ENCODE peak calls at places on chromosome X, in seven cellular contexts. O is OCI-M1; I is WTC11; K is AG08395; J is stimulated activated naive CD8-positive, alpha-beta T cell treated with anti-CD3 and anti-CD28 coated beads, Interleukin-15, amount 100 ng/mL, for 72 hours; D is activated CD4-positive, alpha-beta T cell treated with anti-CD3 and anti-CD28 coated beads, Interleukin-2, amount 50 U/mL, for 1 hour; L is CD14-positive monocyte. W is an unnamed sample.
A peak's percentile ranks its signal among the peaks of the same experiment; 100 is the strongest.

GRCh38 chrX:55379396-55379795 is 72.5 kb upstream of the MAGEH1 start:
- DNase-seq in O (no peak), I (no peak), K (no peak), J (no peak), D (no peak), L (no peak), W (no peak)

GRCh38 chrX:121987163-121987562 is 939.8 kb downstream of the GLUD2 start:
- DNase-seq in O (peak; percentile 0), I (no peak), K (peak; percentile 35), J (no peak), D (no peak), L (no peak), W (no peak)

GRCh38 chrX:118338930-118339329 is 7.0 kb upstream of the WDR44 start:
- DNase-seq in O (no peak), I (no peak), K (no peak), J (no peak), D (no peak), L (no peak), W (no peak)

GRCh38 chrX:70826715-70827114 is 81.8 kb downstream of the TEX11 start:
- DNase-seq in O (no peak), I (no peak), K (no peak), J (no peak), D (no peak), L (no peak), W (no peak)

GRCh38 chrX:136856527-136856926 is 24.0 kb downstream of the RBMX start:
- DNase-seq in O (no peak), I (no peak), K (no peak), J (no peak), D (no peak), L (peak; percentile 40), W (no peak)

GRCh38 chrX:106952988-106953387 is 32.8 kb downstream of the CLDN2 start:
- DNase-seq in O (peak; percentile 16), I (no peak), K (peak; percentile 25), J (no peak), D (no peak), L (no peak), W (peak; percentile 3)

GRCh38 chrX:119477812-119478232 is 9.6 kb downstream of the SLC25A5 start:
- DNase-seq in O (peak; percentile 80), I (no peak), K (peak; percentile 49), J (no peak), D (no peak), L (no peak), W (peak; percentile 85)

GRCh38 chrX:134634691-134635090 is 23.6 kb downstream of the PLAC1 start:
- DNase-seq in O (peak; percentile 2), I (no peak), K (no peak), J (no peak), D (no peak), L (no peak), W (peak; percentile 43)

GRCh38 chrX:36908801-36909403 is 99.3 kb upstream of the FAM47C start:
- DNase-seq in O (peak; percentile 57), I (no peak), K (peak; percentile 30), J (no peak), D (no peak), L (no peak), W (peak; percentile 32)

GRCh38 chrX:13899607-13900006 is 82.7 kb upstream of the GPM6B start:
- DNase-seq in O (no peak), I (no peak), K (peak; percentile 81), J (no peak), D (no peak), L (no peak), W (no peak)

GRCh38 chrX:133994576-133994975 is 9.2 kb upstream of the GPC3 start:
- DNase-seq in O (no peak), I (no peak), K (no peak), J (no peak), D (no peak), L (no peak), W (no peak)

GRCh38 chrX:46573331-46573895 is at the start of gene CHST7:
- DNase-seq in O (peak; percentile 88), I (peak; percentile 70), K (peak; percentile 54), J (peak; percentile 67), D (peak; percentile 52), L (peak; percentile 54), W (peak; percentile 78)

W was measured in NB4.